ENCODE peak calls at places on chromosomes 1 and 21, in ten cellular contexts. H is foreskin keratinocyte; M is WERI-Rb-1; S is naive thymus-derived CD4-positive, alpha-beta T cell; J is cardiac muscle cell; K is A673; T is heart right ventricle; V is tibial nerve; Z is CD4-positive, alpha-beta memory T cell; G is mesenchymal stem cell. O is an unnamed sample.

GRCh38 chr1:75579046-75579445 is 31.9 kb downstream of the SLC44A5 start:
- DNase-seq in T (no peak), S (no peak), M (no peak), H (no peak), Z (no peak), G (peak), K (no peak), J (no peak), V (no peak), O (no peak)

GRCh38 chr1:154791292-154792278 is 78.5 kb downstream of the KCNN3 start:
- DNase-seq in J (no peak), H (no peak), M (peak), G (no peak), T (no peak), V (no peak), Z (peak), S (peak), K (peak), O (peak)

GRCh38 chr1:212237651-212238050 is 47.6 kb upstream of the PPP2R5A start:
- DNase-seq in Z (no peak), V (no peak), G (no peak), M (no peak), T (no peak), K (no peak), S (no peak), J (no peak), H (peak), O (no peak)

GRCh38 chr1:2828586-2829250 is 27.2 kb upstream of the TTC34 start:
- DNase-seq in K (no peak), J (no peak), T (no peak), H (no peak), V (no peak), Z (no peak), S (peak), M (no peak), G (no peak), O (no peak)

GRCh38 chr1:96473791-96474452 is 247.7 kb upstream of the PTBP2 start:
- DNase-seq in K (no peak), Z (no peak), V (no peak), H (peak), G (peak), S (no peak), M (no peak), T (no peak), J (no peak), O (no peak)

GRCh38 chr1:55127827-55128343 is 87.3 kb downstream of the USP24 start:
- DNase-seq in M (no peak), Z (no peak), H (no peak), V (no peak), J (no peak), T (no peak), G (peak), K (no peak), S (no peak), O (no peak)

GRCh38 chr1:155080250-155081228 is 1.9 kb downstream of the EFNA3 start:
- DNase-seq in M (peak), V (no peak), J (peak), K (peak), Z (no peak), T (peak), G (peak), S (peak), H (no peak), O (no peak)

GRCh38 chr1:67941746-67942145 is 108.5 kb upstream of the GNG12 start:
- DNase-seq in S (no peak), G (no peak), J (no peak), K (no peak), T (no peak), H (no peak), V (no peak), M (no peak), Z (no peak), O (no peak)

GRCh38 chr1:73639494-73639893 is 558.5 kb downstream of the LRRIQ3 start:
- DNase-seq in K (no peak), H (no peak), M (no peak), V (no peak), S (no peak), T (no peak), Z (no peak), G (no peak), J (no peak), O (no peak)

GRCh38 chr21:41112740-41113692 is 54.9 kb upstream of the BACE2 start:
- DNase-seq in K (peak), J (peak), V (no peak), G (no peak), Z (peak), H (peak), T (no peak), M (no peak), S (no peak), O (no peak)

GRCh38 chr21:37259426-37259825 is 7.7 kb downstream of the VPS26C start:
- DNase-seq in T (no peak), Z (no peak), G (no peak), K (no peak), M (no peak), S (no peak), V (no peak), H (no peak), J (no peak), O (no peak)
- H3K27ac ChIP-seq in T (no peak), Z (peak), G (no peak), K (no peak), M (no peak), S (peak), V (no peak), H (no peak), J (no peak), O (no peak)

DNA sequence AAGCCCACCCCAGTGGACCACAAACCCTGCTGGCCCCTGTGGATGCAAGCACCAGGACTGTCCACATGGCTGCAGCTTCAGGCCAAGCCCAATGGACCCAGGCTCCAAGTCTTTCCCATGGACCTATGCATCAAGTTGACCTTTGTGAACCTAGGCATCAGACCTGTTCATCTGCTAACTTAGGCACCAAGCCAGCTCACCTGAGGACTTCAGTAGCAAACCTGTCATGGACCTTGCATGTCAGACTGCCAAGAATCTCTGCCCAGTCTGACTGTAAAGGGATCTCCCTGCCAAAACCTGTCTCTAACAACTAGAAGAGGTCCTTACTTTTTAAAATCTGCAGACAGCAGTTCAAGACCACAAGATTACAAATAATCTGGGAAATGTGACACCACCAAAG is 37.8 kb downstream of the FMO3 start:
- DNase-seq in J (no peak), M (no peak), G (no peak), H (no peak), S (no peak), Z (no peak), K (no peak), T (no peak), V (no peak), O (no peak)
- H3K27ac ChIP-seq in J (no peak), M (no peak), G (no peak), H (no peak), S (no peak), Z (no peak), K (no peak), T (no peak), V (peak), O (no peak)

GRCh38 chr1:108877324-108877812 is 583 bp downstream of the GPSM2 start:
- DNase-seq in S (no peak), G (peak), M (no peak), J (no peak), Z (no peak), H (no peak), V (no peak), T (no peak), K (peak), O (no peak)

GRCh38 chr1:108881369-108881768 is 4.6 kb downstream of the GPSM2 start:
- DNase-seq in T (no peak), J (no peak), Z (no peak), H (peak), V (no peak), K (no peak), M (no peak), S (no peak), G (peak), O (no peak)

GRCh38 chr1:108878678-108879077 is 1.9 kb downstream of the GPSM2 start:
- DNase-seq in Z (no peak), G (no peak), H (no peak), T (no peak), J (no peak), V (no peak), S (no peak), M (no peak), K (peak), O (no peak)

GRCh38 chr1:108880850-108881249 is 4.1 kb downstream of the GPSM2 start:
- DNase-seq in G (peak), H (no peak), K (no peak), V (no peak), T (no peak), M (no peak), S (no peak), Z (no peak), J (peak), O (no peak)

DNA sequence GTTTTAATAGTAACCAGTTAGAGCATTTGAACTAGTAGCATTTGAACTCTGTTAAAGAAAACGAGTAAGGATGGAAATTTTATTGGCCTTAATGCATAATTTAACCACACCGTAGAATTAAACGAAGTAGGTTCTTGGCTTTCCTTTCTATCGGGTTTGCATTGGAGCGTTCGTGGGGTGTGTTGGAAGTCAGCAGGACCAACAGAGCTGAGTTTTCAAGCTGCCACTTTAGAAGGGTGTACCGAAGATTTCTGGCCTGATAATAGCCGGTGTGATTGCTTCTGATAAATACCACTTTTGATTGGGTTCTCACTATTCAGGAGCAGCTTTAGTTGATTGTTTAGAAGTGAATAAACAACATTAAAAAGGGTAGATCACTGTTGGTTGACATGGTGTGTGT is 1.1 kb downstream of the GPSM2 start:
- DNase-seq in S (no peak), K (peak), V (no peak), T (no peak), G (peak), H (no peak), M (no peak), Z (no peak), J (peak), O (no peak)
- H3K27ac ChIP-seq in S (no peak), K (no peak), V (peak), T (no peak), G (no peak), H (peak), M (peak), Z (peak), J (no peak), O (no peak)

GRCh38 chr1:36253463-36253862 is 29.2 kb downstream of the THRAP3 start:
- DNase-seq in M (no peak), J (no peak), V (no peak), K (peak), H (no peak), Z (no peak), T (no peak), S (no peak), G (peak), O (no peak)

GRCh38 chr1:36256558-36257374 is 32.5 kb downstream of the THRAP3 start:
- DNase-seq in J (no peak), G (no peak), H (no peak), K (no peak), M (no peak), Z (no peak), S (no peak), V (no peak), T (no peak), O (no peak)

GRCh38 chr1:36247538-36247937 is 23.3 kb downstream of the THRAP3 start:
- DNase-seq in T (no peak), J (no peak), H (no peak), V (no peak), M (no peak), K (no peak), S (no peak), G (peak), Z (no peak), O (no peak)

GRCh38 chr1:36248250-36248894 is 24.1 kb downstream of the THRAP3 start:
- DNase-seq in M (no peak), V (no peak), Z (no peak), G (peak), T (no peak), J (no peak), H (peak), K (no peak), S (no peak), O (no peak)

DNA sequence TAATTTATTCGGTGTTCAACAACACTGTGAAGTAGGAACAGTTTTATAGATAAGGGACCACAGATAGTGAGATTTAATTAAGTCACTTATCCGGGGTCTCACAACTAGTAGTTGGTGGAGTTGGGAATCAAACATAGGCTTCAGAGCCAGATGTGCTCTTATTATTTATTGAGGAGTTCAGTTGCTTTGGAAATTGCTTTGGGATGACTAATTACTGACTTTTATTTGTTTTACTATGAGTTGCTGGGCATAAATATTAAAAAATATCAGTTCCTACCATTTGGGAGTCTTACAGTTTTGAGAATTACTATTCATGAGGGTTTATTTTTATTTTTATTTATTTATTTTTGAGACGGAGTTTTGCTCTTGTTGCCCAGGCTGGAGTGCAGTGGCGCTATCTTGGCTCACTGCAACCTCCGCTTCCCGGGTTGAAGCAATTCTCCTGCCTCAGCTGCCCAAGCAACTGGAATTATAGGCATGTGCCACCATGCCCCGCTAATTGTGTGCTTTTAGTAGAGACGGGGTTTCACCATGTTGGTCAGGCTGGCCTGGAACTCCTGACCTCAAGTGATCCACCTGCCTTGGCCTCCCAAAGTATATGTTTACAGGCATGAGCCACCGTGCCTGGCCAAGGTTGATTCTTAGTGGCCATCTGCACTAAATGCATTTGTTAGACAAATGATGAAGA is 27.7 kb downstream of the THRAP3 start:
- DNase-seq in Z (no peak), T (no peak), S (no peak), J (no peak), H (no peak), K (no peak), M (no peak), V (no peak), G (no peak), O (no peak)
- H3K27ac ChIP-seq in Z (no peak), T (no peak), S (peak), J (peak), H (no peak), K (no peak), M (no peak), V (no peak), G (no peak), O (no peak)

O was measured in effector memory CD4-positive, alpha-beta T cell.